ENCODE peak calls at places on chromosomes 3 and 15, in five cellular contexts. Y, A, T, M and F are unnamed samples.

GRCh38 chr3:46880884-46881818 is 3.6 kb downstream of the PTH1R start:
- DNase-seq in Y (no peak), A (no peak), T (no peak), M (peak), F (no peak)

GRCh38 chr3:97991278-97991652 is 19.0 kb upstream of the RIOX2 start:
- DNase-seq in A (no peak), M (no peak), Y (no peak), T (no peak), F (no peak)

GRCh38 chr15:95208071-95208470 is 976.7 kb downstream of the MCTP2 start:
- DNase-seq in A (no peak), Y (no peak), M (no peak), T (no peak), F (no peak)

GRCh38 chr3:185685231-185686035 is 99.3 kb downstream of the SENP2 start:
- DNase-seq in Y (peak), T (no peak), M (no peak), A (no peak), F (no peak)

GRCh38 chr3:98788651-98789050 is 25.5 kb downstream of the ST3GAL6 start:
- DNase-seq in M (no peak), T (no peak), Y (no peak), A (no peak), F (no peak)

GRCh38 chr3:15263120-15263519 is 57.1 kb downstream of the CAPN7 start:
- DNase-seq in M (no peak), T (no peak), A (no peak), Y (no peak), F (no peak)

GRCh38 chr3:196179380-196180308 is 31.6 kb downstream of the ZDHHC19 start:
- DNase-seq in A (peak), T (no peak), Y (no peak), M (no peak), F (no peak)

GRCh38 chr3:33687406-33688010 is 30.5 kb downstream of the CLASP2 start:
- DNase-seq in Y (peak), A (no peak), T (peak), M (no peak), F (no peak)

GRCh38 chr3:186628756-186629155 is 11.4 kb upstream of the FETUB start:
- DNase-seq in T (no peak), A (no peak), Y (no peak), M (no peak), F (no peak)

GRCh38 chr3:183541738-183542137 is 13.8 kb downstream of the KLHL6 start:
- DNase-seq in Y (no peak), A (no peak), T (peak), M (no peak), F (no peak)

GRCh38 chr15:70113304-70113700 is 15.6 kb upstream of the TLE3 start:
- DNase-seq in M (no peak), A (no peak), T (no peak), Y (no peak), F (no peak)

GRCh38 chr3:64224826-64225606 is at the start of gene PRICKLE2:
- DNase-seq in A (peak), Y (no peak), T (peak), M (no peak), F (peak)

DNA sequence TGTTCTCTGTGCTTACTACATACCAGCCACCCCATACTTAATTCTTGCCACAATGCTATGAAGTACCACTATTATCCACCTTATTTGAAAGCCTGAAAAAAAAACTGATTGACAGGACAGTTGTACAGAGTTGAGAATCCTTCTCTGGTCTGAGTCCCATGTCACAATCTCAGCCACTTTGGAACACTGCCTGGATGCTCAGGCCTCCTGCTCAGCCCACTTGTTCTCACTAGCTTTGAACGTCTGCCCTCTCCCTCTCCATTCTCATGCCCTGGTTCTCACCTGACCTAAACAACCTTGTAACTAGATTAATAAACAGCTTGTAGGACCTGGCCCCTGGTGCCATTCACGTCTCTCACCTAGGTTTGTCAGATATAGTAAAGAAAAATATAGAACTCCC is 53.9 kb downstream of the TRIM69 start:
- DNase-seq in M (no peak), A (no peak), Y (no peak), T (no peak), F (no peak)
- H2BK12ac ChIP-seq in M (no peak), A (no peak), Y (no peak), T (no peak), F (no peak)

DNA sequence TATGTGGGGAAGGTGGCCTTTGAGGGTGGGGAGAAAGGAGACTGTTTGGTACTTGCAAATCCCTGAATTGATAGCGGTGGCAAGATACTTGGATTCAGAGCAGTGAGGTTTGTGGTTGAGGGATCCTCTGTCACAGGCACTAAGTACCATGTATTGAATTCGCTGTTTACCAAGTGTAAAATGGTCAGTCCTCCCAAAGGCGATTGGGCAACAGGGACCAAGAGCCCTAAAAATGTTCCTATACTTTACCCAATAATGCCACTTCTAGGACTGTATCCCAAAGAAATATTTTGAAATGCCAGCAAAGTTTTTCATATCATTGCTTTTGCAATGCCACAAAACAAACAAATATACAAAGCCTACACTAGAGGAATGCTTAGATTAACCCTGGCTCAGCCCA is 43.4 kb upstream of the MRPS22 start:
- DNase-seq in M (no peak), Y (no peak), A (no peak), T (no peak), F (no peak)
- H2AK5ac ChIP-seq in M (no peak), Y (no peak), A (no peak), T (peak), F (no peak)

GRCh38 chr15:50150349-50150748 is 31.3 kb upstream of the ATP8B4 start:
- DNase-seq in M (no peak), A (no peak), Y (no peak), T (no peak), F (no peak)
- H2BK12ac ChIP-seq in M (no peak), A (no peak), Y (no peak), T (no peak), F (no peak)

GRCh38 chr3:58383476-58383875 is 50.2 kb downstream of the PDHB start:
- DNase-seq in A (no peak), M (no peak), Y (no peak), T (peak), F (no peak)
- H2AK5ac ChIP-seq in A (no peak), M (no peak), Y (no peak), T (no peak), F (no peak)

GRCh38 chr15:65836665-65837064 is 32.6 kb upstream of the RAB11A start:
- DNase-seq in Y (no peak), A (peak), M (peak), T (no peak), F (no peak)

GRCh38 chr15:65832549-65833364 is 36.5 kb upstream of the RAB11A start:
- DNase-seq in Y (peak), A (peak), M (peak), T (peak), F (peak)

GRCh38 chr15:65835452-65835851 is 33.8 kb upstream of the RAB11A start:
- DNase-seq in M (no peak), T (no peak), Y (no peak), A (no peak), F (no peak)

GRCh38 chr15:65834603-65835282 is 34.5 kb upstream of the RAB11A start:
- DNase-seq in M (no peak), A (no peak), Y (no peak), T (no peak), F (no peak)

DNA sequence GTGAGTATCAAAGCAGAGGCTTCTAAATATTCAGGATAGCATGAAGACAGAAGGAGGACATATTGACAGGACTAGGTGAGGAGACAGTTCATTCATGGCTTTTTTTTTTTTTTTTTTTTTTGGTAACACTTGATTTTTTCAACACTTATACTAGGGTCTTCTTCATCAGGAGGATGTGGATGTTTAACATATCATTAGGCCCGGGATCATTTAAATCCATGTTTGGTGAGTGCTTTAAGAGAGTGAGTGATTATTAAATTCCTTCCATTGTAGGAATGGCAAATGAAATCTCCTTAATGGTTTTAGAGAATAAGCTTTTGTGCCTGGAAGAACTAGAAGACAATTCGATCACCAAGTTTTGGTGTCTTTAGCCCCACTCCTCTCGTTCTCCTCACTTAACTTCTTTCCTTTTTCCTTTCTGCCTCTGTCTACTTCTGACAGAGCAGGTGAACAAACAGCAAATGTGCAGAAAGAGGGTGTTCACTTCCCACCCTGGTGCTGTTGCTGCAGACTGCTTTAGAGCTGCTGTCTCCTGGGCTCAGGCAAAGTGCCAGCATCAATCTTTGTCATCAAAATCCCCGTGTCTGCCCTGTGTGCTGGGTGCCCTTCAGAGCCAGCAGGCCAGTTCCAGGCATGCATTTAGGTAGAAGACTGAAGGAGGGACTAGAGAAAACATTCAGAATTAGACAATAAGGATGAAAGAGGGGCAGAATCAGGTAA is 35.6 kb upstream of the RAB11A start:
- DNase-seq in T (no peak), Y (no peak), A (no peak), M (no peak), F (no peak)
- H2BK12ac ChIP-seq in T (no peak), Y (peak), A (peak), M (peak), F (no peak)

DNA sequence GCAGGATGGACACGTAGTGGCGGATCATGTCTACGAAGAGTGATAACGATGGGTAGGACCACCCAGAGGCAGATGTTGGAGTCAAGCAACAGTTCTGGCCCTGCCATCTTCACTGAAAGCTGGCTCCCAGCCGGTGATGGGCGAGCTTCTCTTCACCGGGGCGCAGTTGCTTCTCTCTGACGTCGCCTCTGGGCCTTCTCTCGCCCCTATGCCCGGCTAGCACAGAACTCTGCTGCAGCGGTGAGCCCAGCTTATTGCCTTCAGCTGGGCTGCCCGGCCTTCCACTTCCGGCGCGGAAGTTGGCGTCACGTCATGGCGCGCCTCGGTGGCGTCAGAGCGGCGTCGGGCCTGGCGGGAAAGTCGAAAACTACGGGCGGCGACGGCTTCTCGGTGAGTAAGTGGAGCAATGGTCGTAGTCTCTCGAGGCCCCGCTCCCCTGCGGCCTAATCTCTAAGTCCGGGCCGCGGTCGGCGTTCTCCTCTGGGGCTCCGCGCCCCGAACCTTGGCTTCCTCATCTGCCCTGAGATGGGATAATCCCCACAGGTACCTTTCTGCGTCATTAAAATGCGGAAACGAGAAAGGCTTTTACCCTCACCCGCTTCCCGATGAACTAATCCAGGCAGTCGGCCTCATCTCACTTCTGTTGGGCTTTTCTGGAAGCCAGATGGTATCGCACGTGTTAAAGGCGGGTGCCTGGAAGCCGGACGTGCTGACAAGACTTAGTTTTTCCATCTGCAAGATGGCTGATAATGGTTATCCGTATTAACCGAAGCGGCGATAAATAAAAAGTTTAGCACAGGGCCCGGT is at the start of gene FANCD2:
- DNase-seq in M (peak), T (peak), Y (peak), A (peak), F (peak)
- H2AK5ac ChIP-seq in M (no peak), T (no peak), Y (no peak), A (no peak), F (no peak)

DNA sequence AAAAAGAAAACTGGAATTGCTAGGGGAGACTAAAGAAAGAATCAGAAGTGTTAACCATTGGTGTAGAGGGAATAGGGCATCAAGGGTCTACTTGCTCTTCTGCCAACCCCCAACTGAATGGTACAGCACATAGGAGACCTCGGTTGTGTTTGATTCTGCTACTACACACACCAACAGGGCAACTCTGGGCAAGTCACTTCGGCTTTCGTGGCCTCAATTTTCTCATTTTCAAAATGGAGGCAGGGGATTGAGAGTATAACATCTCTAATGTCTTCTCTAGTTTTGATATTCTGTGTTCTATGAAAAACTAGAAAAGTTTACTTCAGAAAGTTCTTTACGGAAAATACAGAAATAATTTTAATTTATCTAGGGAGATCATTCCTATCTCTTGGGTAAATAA is 120.3 kb upstream of the PHLDB2 start:
- DNase-seq in Y (no peak), M (no peak), T (no peak), A (no peak), F (no peak)
- H2BK12ac ChIP-seq in Y (no peak), M (no peak), T (no peak), A (no peak), F (no peak)

GRCh38 chr15:62757535-62757934 is 285.0 kb upstream of the TPM1 start:
- DNase-seq in T (no peak), M (no peak), A (no peak), Y (no peak), F (no peak)

GRCh38 chr15:62756995-62757360 is 285.6 kb upstream of the TPM1 start:
- DNase-seq in A (no peak), M (no peak), T (no peak), Y (no peak), F (no peak)

GRCh38 chr15:62758126-62758951 is 284.2 kb upstream of the TPM1 start:
- DNase-seq in T (peak), Y (no peak), M (no peak), A (no peak), F (peak)

GRCh38 chr15:62758952-62759349 is 283.6 kb upstream of the TPM1 start:
- DNase-seq in A (no peak), M (no peak), T (no peak), Y (no peak), F (no peak)

GRCh38 chr15:62760506-62760905 is 282.0 kb upstream of the TPM1 start:
- DNase-seq in T (no peak), Y (no peak), A (no peak), M (no peak), F (no peak)
- H2AK5ac ChIP-seq in T (peak), Y (no peak), A (no peak), M (no peak), F (no peak)

GRCh38 chr3:147118611-147119010 is 287.7 kb downstream of the ZIC4 start:
- DNase-seq in M (no peak), A (no peak), T (no peak), Y (no peak), F (no peak)
- H2BK12ac ChIP-seq in M (no peak), A (no peak), T (no peak), Y (no peak), F (no peak)

GRCh38 chr3:153681057-153681456 is 440.1 kb upstream of the ARHGEF26 start:
- DNase-seq in A (no peak), M (no peak), T (no peak), Y (no peak), F (no peak)

GRCh38 chr3:153679711-153680110 is 441.5 kb upstream of the ARHGEF26 start:
- DNase-seq in Y (no peak), A (no peak), T (no peak), M (no peak), F (no peak)

GRCh38 chr3:153680526-153680925 is 440.7 kb upstream of the ARHGEF26 start:
- DNase-seq in Y (no peak), T (no peak), M (no peak), A (no peak), F (no peak)
- H2AK5ac ChIP-seq in Y (no peak), T (no peak), M (no peak), A (no peak), F (no peak)